ENCODE peak calls at places on chromosomes 12 and 14, in nine cellular contexts. One of them, this sample, is unnamed. For H3K4me1, the result is how much of the 10 kb centered on the place peaks cover.

GRCh38 chr14:104681689-104682074 is 7.7 kb upstream of the INF2 start:
- DNase-seq in PC-3: peak
- DNase-seq in fibroblast of lung: peak
- DNase-seq in IMR-90: peak
- DNase-seq in right lobe of liver: peak
- DNase-seq in spleen: peak
- DNase-seq in PC-9: peak
- DNase-seq in heart left ventricle: peak
- DNase-seq in CD8-positive, alpha-beta T cell: no peak
- DNase-seq in this sample: no peak

GRCh38 chr12:116263844-116264243 is 13.6 kb downstream of the MED13L start:
- DNase-seq in PC-9: no peak
- DNase-seq in fibroblast of lung: no peak
- DNase-seq in PC-3: no peak
- DNase-seq in right lobe of liver: no peak
- DNase-seq in IMR-90: no peak
- DNase-seq in spleen: no peak
- DNase-seq in heart left ventricle: no peak
- DNase-seq in CD8-positive, alpha-beta T cell: no peak
- DNase-seq in this sample: no peak

GRCh38 chr14:50218501-50218900 is 12.9 kb downstream of the SOS2 start:
- DNase-seq in spleen: no peak
- DNase-seq in PC-9: no peak
- DNase-seq in IMR-90: no peak
- DNase-seq in CD8-positive, alpha-beta T cell: no peak
- DNase-seq in right lobe of liver: no peak
- DNase-seq in heart left ventricle: no peak
- DNase-seq in fibroblast of lung: no peak
- DNase-seq in PC-3: no peak
- DNase-seq in this sample: no peak

GRCh38 chr12:59151243-59151642 is 230.9 kb upstream of the LRIG3 start:
- DNase-seq in IMR-90: peak
- DNase-seq in fibroblast of lung: peak
- DNase-seq in spleen: no peak
- DNase-seq in heart left ventricle: no peak
- DNase-seq in right lobe of liver: no peak
- DNase-seq in PC-9: no peak
- DNase-seq in PC-3: peak
- DNase-seq in CD8-positive, alpha-beta T cell: no peak
- DNase-seq in this sample: no peak

GRCh38 chr12:1972856-1973317 is 31.4 kb downstream of the DCP1B start:
- DNase-seq in spleen: no peak
- DNase-seq in PC-3: no peak
- DNase-seq in fibroblast of lung: peak
- DNase-seq in CD8-positive, alpha-beta T cell: no peak
- DNase-seq in heart left ventricle: peak
- DNase-seq in IMR-90: peak
- DNase-seq in PC-9: no peak
- DNase-seq in right lobe of liver: no peak
- DNase-seq in this sample: no peak

GRCh38 chr12:93571360-93571853 is 1.1 kb upstream of the SOCS2 start:
- DNase-seq in PC-3: peak
- DNase-seq in right lobe of liver: peak
- DNase-seq in heart left ventricle: peak
- DNase-seq in PC-9: peak
- DNase-seq in spleen: peak
- DNase-seq in CD8-positive, alpha-beta T cell: peak
- DNase-seq in fibroblast of lung: peak
- DNase-seq in IMR-90: peak
- DNase-seq in this sample: no peak

GRCh38 chr12:84793558-84794367 is 118.8 kb downstream of the SLC6A15 start:
- DNase-seq in PC-9: no peak
- DNase-seq in PC-3: peak
- DNase-seq in CD8-positive, alpha-beta T cell: no peak
- DNase-seq in spleen: no peak
- DNase-seq in fibroblast of lung: peak
- DNase-seq in right lobe of liver: no peak
- DNase-seq in IMR-90: peak
- DNase-seq in heart left ventricle: peak
- DNase-seq in this sample: no peak

GRCh38 chr12:97943359-97943758 is 480.8 kb downstream of the RMST start:
- DNase-seq in IMR-90: no peak
- DNase-seq in heart left ventricle: no peak
- DNase-seq in fibroblast of lung: no peak
- DNase-seq in CD8-positive, alpha-beta T cell: no peak
- DNase-seq in right lobe of liver: no peak
- DNase-seq in spleen: no peak
- DNase-seq in PC-9: no peak
- DNase-seq in PC-3: peak
- DNase-seq in this sample: no peak

GRCh38 chr14:51704465-51705050 is 52.8 kb downstream of the FRMD6 start:
- DNase-seq in CD8-positive, alpha-beta T cell: no peak
- DNase-seq in PC-9: no peak
- DNase-seq in IMR-90: no peak
- DNase-seq in heart left ventricle: no peak
- DNase-seq in PC-3: no peak
- DNase-seq in fibroblast of lung: no peak
- DNase-seq in right lobe of liver: no peak
- DNase-seq in spleen: no peak
- DNase-seq in this sample: no peak

GRCh38 chr14:76227450-76228050 is 75.8 kb downstream of the GPATCH2L start:
- DNase-seq in fibroblast of lung: peak
- DNase-seq in IMR-90: peak
- DNase-seq in heart left ventricle: no peak
- DNase-seq in spleen: no peak
- DNase-seq in PC-3: peak
- DNase-seq in CD8-positive, alpha-beta T cell: no peak
- DNase-seq in PC-9: no peak
- DNase-seq in right lobe of liver: no peak
- DNase-seq in this sample: no peak

DNA sequence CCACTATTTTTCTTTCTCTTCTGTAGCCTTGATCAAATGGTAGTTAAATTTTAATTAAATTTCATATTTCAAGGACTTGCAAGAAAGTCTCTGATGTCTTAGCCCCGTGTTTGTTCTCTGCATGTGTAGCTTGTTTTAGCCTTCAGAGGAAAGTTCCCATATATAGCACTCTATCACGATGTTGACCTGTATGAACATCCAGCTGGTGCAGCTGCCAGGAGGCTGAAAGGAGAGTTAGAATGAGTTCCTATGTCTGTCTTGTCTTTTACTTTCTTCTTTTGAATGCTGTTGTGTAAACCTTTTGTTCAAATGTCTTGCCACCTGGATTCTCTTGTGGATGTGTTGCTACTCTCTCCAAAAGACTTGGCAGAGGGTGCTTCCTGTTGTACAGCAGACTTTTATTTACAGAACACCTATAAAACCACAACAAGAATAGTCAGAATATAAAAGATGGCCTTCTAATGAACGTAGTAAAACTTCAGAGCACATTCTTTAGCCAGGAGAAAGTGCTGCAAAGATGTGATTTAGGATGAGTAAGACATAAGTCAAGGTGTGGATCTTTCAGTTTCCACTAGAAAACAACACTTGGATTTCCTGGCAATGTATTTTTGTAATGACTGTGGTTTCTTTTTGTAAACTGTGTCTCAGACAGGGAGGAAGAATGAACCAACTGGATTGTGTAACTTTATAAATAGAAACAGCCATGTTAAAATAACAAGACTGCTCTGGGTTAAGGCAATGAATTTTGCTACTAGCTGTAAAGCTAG is 17.2 kb downstream of the NAV3 start:
- DNase-seq in right lobe of liver: no peak
- DNase-seq in spleen: no peak
- DNase-seq in CD8-positive, alpha-beta T cell: no peak
- DNase-seq in PC-3: peak
- DNase-seq in PC-9: peak
- DNase-seq in heart left ventricle: no peak
- DNase-seq in fibroblast of lung: peak
- DNase-seq in IMR-90: peak
- DNase-seq in this sample: no peak
- H3K4me1 ChIP-seq in right lobe of liver: under half
- H3K4me1 ChIP-seq in spleen: under half
- H3K4me1 ChIP-seq in CD8-positive, alpha-beta T cell: under half
- H3K4me1 ChIP-seq in PC-3: under half
- H3K4me1 ChIP-seq in PC-9: under half
- H3K4me1 ChIP-seq in heart left ventricle: under half
- H3K4me1 ChIP-seq in fibroblast of lung: under half
- H3K4me1 ChIP-seq in IMR-90: under half
- H3K4me1 ChIP-seq in this sample: under half

GRCh38 chr12:9050521-9051155 is 61.3 kb downstream of the KLRG1 start:
- DNase-seq in IMR-90: no peak
- DNase-seq in heart left ventricle: peak
- DNase-seq in CD8-positive, alpha-beta T cell: no peak
- DNase-seq in fibroblast of lung: no peak
- DNase-seq in PC-9: no peak
- DNase-seq in PC-3: no peak
- DNase-seq in right lobe of liver: no peak
- DNase-seq in spleen: no peak
- DNase-seq in this sample: no peak
- TF ChIP-seq CTCF in IMR-90: no peak
- TF ChIP-seq CTCF in heart left ventricle: no peak
- TF ChIP-seq CTCF in CD8-positive, alpha-beta T cell: no peak
- TF ChIP-seq CTCF in fibroblast of lung: no peak
- TF ChIP-seq CTCF in PC-9: no peak
- TF ChIP-seq CTCF in PC-3: no peak
- TF ChIP-seq CTCF in right lobe of liver: no peak
- TF ChIP-seq CTCF in spleen: no peak
- TF ChIP-seq CTCF in this sample: no peak

GRCh38 chr12:45232146-45232731 is 16.3 kb downstream of the ANO6 start:
- DNase-seq in fibroblast of lung: peak
- DNase-seq in heart left ventricle: no peak
- DNase-seq in PC-9: no peak
- DNase-seq in PC-3: no peak
- DNase-seq in IMR-90: peak
- DNase-seq in CD8-positive, alpha-beta T cell: no peak
- DNase-seq in right lobe of liver: no peak
- DNase-seq in spleen: no peak
- DNase-seq in this sample: no peak
- H3K4me1 ChIP-seq in fibroblast of lung: under half
- H3K4me1 ChIP-seq in heart left ventricle: under half
- H3K4me1 ChIP-seq in PC-9: half or more
- H3K4me1 ChIP-seq in PC-3: half or more
- H3K4me1 ChIP-seq in IMR-90: under half
- H3K4me1 ChIP-seq in CD8-positive, alpha-beta T cell: under half
- H3K4me1 ChIP-seq in right lobe of liver: under half
- H3K4me1 ChIP-seq in spleen: under half
- H3K4me1 ChIP-seq in this sample: half or more

DNA sequence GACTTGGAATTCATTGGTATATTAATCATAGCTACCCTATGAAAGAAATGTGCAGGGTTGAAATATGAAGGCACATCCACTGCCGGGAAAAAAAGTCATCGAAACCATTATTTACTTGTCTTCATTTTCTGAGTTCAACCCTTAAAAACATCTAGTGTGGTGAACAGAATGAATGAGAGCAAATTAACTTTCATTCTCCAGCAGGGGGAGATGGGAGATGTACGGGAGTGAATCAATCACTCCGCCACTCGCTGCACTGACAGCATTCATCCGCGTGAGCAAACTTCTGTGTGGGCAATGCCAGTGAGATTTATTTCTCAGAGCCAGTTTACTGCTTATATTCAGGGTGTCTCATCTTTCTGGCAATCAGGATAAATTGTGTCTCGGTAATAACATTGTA is 463.5 kb upstream of the MIS18BP1 start:
- DNase-seq in right lobe of liver: no peak
- DNase-seq in heart left ventricle: no peak
- DNase-seq in IMR-90: no peak
- DNase-seq in fibroblast of lung: no peak
- DNase-seq in CD8-positive, alpha-beta T cell: no peak
- DNase-seq in PC-3: peak
- DNase-seq in spleen: no peak
- DNase-seq in PC-9: no peak
- DNase-seq in this sample: no peak
- TF ChIP-seq CTCF in right lobe of liver: no peak
- TF ChIP-seq CTCF in heart left ventricle: no peak
- TF ChIP-seq CTCF in IMR-90: no peak
- TF ChIP-seq CTCF in fibroblast of lung: no peak
- TF ChIP-seq CTCF in CD8-positive, alpha-beta T cell: no peak
- TF ChIP-seq CTCF in PC-3: peak
- TF ChIP-seq CTCF in spleen: no peak
- TF ChIP-seq CTCF in PC-9: no peak
- TF ChIP-seq CTCF in this sample: no peak

DNA sequence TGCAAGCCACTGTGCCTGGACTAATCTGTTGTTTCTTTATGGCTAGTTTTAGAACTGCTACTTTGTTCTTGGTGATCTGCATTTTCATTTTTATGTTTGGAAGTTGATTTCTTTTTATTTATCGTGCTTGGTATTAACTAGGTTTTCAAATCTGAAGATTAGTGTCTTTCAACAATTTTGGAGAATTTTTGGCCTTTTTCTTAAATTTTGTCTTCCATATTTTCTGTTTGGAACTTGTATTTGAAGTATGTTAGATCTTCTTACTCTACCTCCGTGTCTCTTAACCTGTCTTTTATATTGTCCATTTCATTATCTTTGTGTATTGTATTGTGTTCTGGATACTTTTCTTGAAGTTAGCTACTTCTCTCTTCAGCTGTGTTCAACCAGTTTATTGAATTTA is 9.5 kb downstream of the FRS2 start:
- DNase-seq in PC-9: no peak
- DNase-seq in spleen: no peak
- DNase-seq in right lobe of liver: no peak
- DNase-seq in fibroblast of lung: no peak
- DNase-seq in PC-3: no peak
- DNase-seq in heart left ventricle: no peak
- DNase-seq in IMR-90: no peak
- DNase-seq in CD8-positive, alpha-beta T cell: no peak
- DNase-seq in this sample: no peak
- H3K4me1 ChIP-seq in PC-9: under half
- H3K4me1 ChIP-seq in spleen: under half
- H3K4me1 ChIP-seq in right lobe of liver: under half
- H3K4me1 ChIP-seq in fibroblast of lung: under half
- H3K4me1 ChIP-seq in PC-3: under half
- H3K4me1 ChIP-seq in heart left ventricle: under half
- H3K4me1 ChIP-seq in IMR-90: under half
- H3K4me1 ChIP-seq in CD8-positive, alpha-beta T cell: under half
- H3K4me1 ChIP-seq in this sample: under half

GRCh38 chr12:54821676-54822075 is 32.6 kb upstream of the MUCL1 start:
- DNase-seq in PC-9: no peak
- DNase-seq in right lobe of liver: no peak
- DNase-seq in IMR-90: no peak
- DNase-seq in fibroblast of lung: no peak
- DNase-seq in PC-3: no peak
- DNase-seq in CD8-positive, alpha-beta T cell: no peak
- DNase-seq in heart left ventricle: no peak
- DNase-seq in spleen: no peak
- DNase-seq in this sample: no peak

GRCh38 chr12:54830199-54830598 is 24.1 kb upstream of the MUCL1 start:
- DNase-seq in IMR-90: no peak
- DNase-seq in PC-3: no peak
- DNase-seq in PC-9: no peak
- DNase-seq in fibroblast of lung: no peak
- DNase-seq in CD8-positive, alpha-beta T cell: no peak
- DNase-seq in right lobe of liver: no peak
- DNase-seq in heart left ventricle: no peak
- DNase-seq in spleen: no peak
- DNase-seq in this sample: no peak

DNA sequence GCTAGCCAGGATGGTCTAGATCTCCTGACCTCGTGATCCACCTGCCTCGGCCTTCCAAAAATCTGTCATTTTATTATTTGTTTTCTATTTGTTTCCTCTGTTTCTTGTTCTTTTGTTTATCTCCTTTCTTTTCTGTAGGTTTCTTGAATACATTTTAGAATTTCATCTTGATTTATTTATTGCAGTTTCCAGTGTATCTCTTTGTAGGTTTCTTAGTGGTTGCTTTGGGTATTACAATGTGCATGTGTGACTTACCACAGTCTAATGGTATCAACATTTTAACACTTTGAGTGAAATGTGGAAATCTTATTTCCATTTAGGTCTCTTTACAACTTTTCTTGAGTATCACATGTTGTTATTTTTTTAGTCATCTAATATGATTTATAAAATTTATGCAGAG is 29.9 kb upstream of the MUCL1 start:
- DNase-seq in PC-3: peak
- DNase-seq in spleen: no peak
- DNase-seq in CD8-positive, alpha-beta T cell: no peak
- DNase-seq in PC-9: no peak
- DNase-seq in heart left ventricle: no peak
- DNase-seq in right lobe of liver: no peak
- DNase-seq in fibroblast of lung: no peak
- DNase-seq in IMR-90: no peak
- DNase-seq in this sample: no peak
- TF ChIP-seq CTCF in PC-3: peak
- TF ChIP-seq CTCF in spleen: peak
- TF ChIP-seq CTCF in CD8-positive, alpha-beta T cell: peak
- TF ChIP-seq CTCF in PC-9: peak
- TF ChIP-seq CTCF in heart left ventricle: peak
- TF ChIP-seq CTCF in right lobe of liver: peak
- TF ChIP-seq CTCF in fibroblast of lung: no peak
- TF ChIP-seq CTCF in IMR-90: no peak
- TF ChIP-seq CTCF in this sample: no peak

This sample was measured in esophagus muscularis mucosa.